ENCODE peak calls at places on chromosomes 4 and X, in five cellular contexts. One of them, this sample, is unnamed. For H3K4me1, the result is how much of the 10 kb centered on the place peaks cover.

GRCh38 chr4:66062044-66062443 is 391.8 kb upstream of the EPHA5 start:
- DNase-seq in K562: no peak
- DNase-seq in heart left ventricle: no peak
- DNase-seq in heart right ventricle: no peak
- DNase-seq in uterus: no peak
- DNase-seq in this sample: no peak

GRCh38 chr4:137226900-137227299 is 305.4 kb downstream of the PCDH18 start:
- DNase-seq in heart right ventricle: no peak
- DNase-seq in heart left ventricle: no peak
- DNase-seq in uterus: no peak
- DNase-seq in K562: no peak
- DNase-seq in this sample: no peak

GRCh38 chr4:156113138-156113537 is 159.5 kb upstream of the CTSO start:
- DNase-seq in heart right ventricle: no peak
- DNase-seq in K562: no peak
- DNase-seq in heart left ventricle: no peak
- DNase-seq in uterus: no peak
- DNase-seq in this sample: no peak

GRCh38 chrX:69031971-69032391 is 133.3 kb downstream of the PJA1 start:
- DNase-seq in K562: no peak
- DNase-seq in heart right ventricle: no peak
- DNase-seq in heart left ventricle: no peak
- DNase-seq in uterus: no peak
- DNase-seq in this sample: no peak

GRCh38 chr4:141058739-141059507 is 74.3 kb downstream of the RNF150 start:
- DNase-seq in heart left ventricle: no peak
- DNase-seq in K562: no peak
- DNase-seq in heart right ventricle: no peak
- DNase-seq in uterus: no peak
- DNase-seq in this sample: no peak

GRCh38 chr4:27176400-27176799 is 315.8 kb downstream of the STIM2 start:
- DNase-seq in heart right ventricle: no peak
- DNase-seq in K562: no peak
- DNase-seq in heart left ventricle: no peak
- DNase-seq in uterus: no peak
- DNase-seq in this sample: no peak

GRCh38 chr4:184028571-184028996 is 123.5 kb downstream of the STOX2 start:
- DNase-seq in uterus: no peak
- DNase-seq in K562: no peak
- DNase-seq in heart right ventricle: no peak
- DNase-seq in heart left ventricle: no peak
- DNase-seq in this sample: no peak

GRCh38 chr4:154738426-154738825 is 5.4 kb upstream of the LRAT start:
- DNase-seq in K562: no peak
- DNase-seq in heart right ventricle: no peak
- DNase-seq in heart left ventricle: no peak
- DNase-seq in uterus: no peak
- DNase-seq in this sample: no peak

GRCh38 chr4:1403177-1403583 is 3.1 kb downstream of the NKX1-1 start:
- DNase-seq in heart left ventricle: no peak
- DNase-seq in K562: no peak
- DNase-seq in heart right ventricle: no peak
- DNase-seq in uterus: no peak
- DNase-seq in this sample: peak

GRCh38 chr4:52588097-52588496 is 71.0 kb downstream of the USP46 start:
- DNase-seq in heart left ventricle: no peak
- DNase-seq in K562: peak
- DNase-seq in uterus: peak
- DNase-seq in heart right ventricle: peak
- DNase-seq in this sample: no peak

GRCh38 chr4:94068712-94069111 is 139.0 kb upstream of the SMARCAD1 start:
- DNase-seq in uterus: no peak
- DNase-seq in K562: no peak
- DNase-seq in heart left ventricle: no peak
- DNase-seq in heart right ventricle: no peak
- DNase-seq in this sample: no peak

GRCh38 chrX:53445977-53446376 is 11.8 kb upstream of the HSD17B10 start:
- DNase-seq in heart right ventricle: no peak
- DNase-seq in uterus: no peak
- DNase-seq in K562: peak
- DNase-seq in heart left ventricle: peak
- DNase-seq in this sample: no peak

GRCh38 chr4:145681956-145682355 is 2.0 kb downstream of the C4orf51 start:
- DNase-seq in uterus: no peak
- DNase-seq in K562: no peak
- DNase-seq in heart left ventricle: no peak
- DNase-seq in heart right ventricle: no peak
- DNase-seq in this sample: no peak

GRCh38 chr4:43693876-43694275 is 754.7 kb downstream of the KCTD8 start:
- DNase-seq in heart left ventricle: no peak
- DNase-seq in uterus: no peak
- DNase-seq in heart right ventricle: no peak
- DNase-seq in K562: no peak
- DNase-seq in this sample: no peak

GRCh38 chrX:133384454-133384853 is 30.8 kb downstream of the GPC4 start:
- DNase-seq in uterus: no peak
- DNase-seq in heart right ventricle: no peak
- DNase-seq in heart left ventricle: no peak
- DNase-seq in K562: no peak
- DNase-seq in this sample: no peak

GRCh38 chr4:91064157-91064853 is 937.1 kb downstream of the CCSER1 start:
- DNase-seq in heart left ventricle: no peak
- DNase-seq in K562: no peak
- DNase-seq in uterus: no peak
- DNase-seq in heart right ventricle: peak
- DNase-seq in this sample: peak

GRCh38 chrX:141220342-141221008 is 21.8 kb downstream of the SPANXC start:
- DNase-seq in uterus: no peak
- DNase-seq in heart right ventricle: no peak
- DNase-seq in K562: no peak
- DNase-seq in heart left ventricle: no peak
- DNase-seq in this sample: no peak

GRCh38 chr4:72984351-72984750 is 85.2 kb downstream of the COX18 start:
- DNase-seq in heart right ventricle: no peak
- DNase-seq in uterus: no peak
- DNase-seq in K562: no peak
- DNase-seq in heart left ventricle: no peak
- DNase-seq in this sample: no peak

GRCh38 chrX:150229481-150229880 is 133.6 kb upstream of the MAMLD1 start:
- DNase-seq in heart right ventricle: no peak
- DNase-seq in K562: no peak
- DNase-seq in heart left ventricle: no peak
- DNase-seq in uterus: no peak
- DNase-seq in this sample: no peak

GRCh38 chr4:67468801-67469200 is 76.5 kb downstream of the CENPC start:
- DNase-seq in uterus: no peak
- DNase-seq in heart right ventricle: no peak
- DNase-seq in K562: no peak
- DNase-seq in heart left ventricle: no peak
- DNase-seq in this sample: no peak

GRCh38 chrX:18582910-18583493 is 88.9 kb downstream of the RS1 start:
- DNase-seq in heart left ventricle: no peak
- DNase-seq in heart right ventricle: no peak
- DNase-seq in uterus: no peak
- DNase-seq in K562: no peak
- DNase-seq in this sample: no peak

GRCh38 chrX:8673211-8673610 is 58.7 kb downstream of the ANOS1 start:
- DNase-seq in heart left ventricle: no peak
- DNase-seq in K562: no peak
- DNase-seq in heart right ventricle: no peak
- DNase-seq in uterus: no peak
- DNase-seq in this sample: no peak

GRCh38 chrX:106159861-106160282 is 8.2 kb upstream of the PWWP3B start:
- DNase-seq in K562: no peak
- DNase-seq in uterus: no peak
- DNase-seq in heart right ventricle: no peak
- DNase-seq in heart left ventricle: no peak
- DNase-seq in this sample: no peak

GRCh38 chr4:123862812-123863211 is 466.2 kb downstream of the SPRY1 start:
- DNase-seq in heart right ventricle: no peak
- DNase-seq in K562: no peak
- DNase-seq in uterus: no peak
- DNase-seq in heart left ventricle: no peak
- DNase-seq in this sample: no peak

GRCh38 chrX:10617964-10618342 is 2.4 kb downstream of the MID1 start:
- DNase-seq in K562: no peak
- DNase-seq in uterus: no peak
- DNase-seq in heart right ventricle: no peak
- DNase-seq in heart left ventricle: no peak
- DNase-seq in this sample: no peak

GRCh38 chr4:169492436-169493163 is 119.8 kb downstream of the NEK1 start:
- DNase-seq in heart right ventricle: no peak
- DNase-seq in K562: peak
- DNase-seq in heart left ventricle: no peak
- DNase-seq in uterus: no peak
- DNase-seq in this sample: no peak

GRCh38 chr4:25098964-25099843 is 61.0 kb downstream of the SEPSECS start:
- DNase-seq in heart right ventricle: peak
- DNase-seq in uterus: peak
- DNase-seq in K562: peak
- DNase-seq in heart left ventricle: peak
- DNase-seq in this sample: peak

GRCh38 chr4:57095956-57096355 is 14.2 kb downstream of the IGFBP7 start:
- DNase-seq in K562: no peak
- DNase-seq in heart right ventricle: no peak
- DNase-seq in heart left ventricle: no peak
- DNase-seq in uterus: no peak
- DNase-seq in this sample: no peak

GRCh38 chr4:57093816-57094481 is 16.2 kb downstream of the IGFBP7 start:
- DNase-seq in K562: no peak
- DNase-seq in heart right ventricle: peak
- DNase-seq in uterus: peak
- DNase-seq in heart left ventricle: peak
- DNase-seq in this sample: no peak

GRCh38 chr4:57094482-57095223 is 15.5 kb downstream of the IGFBP7 start:
- DNase-seq in K562: no peak
- DNase-seq in uterus: no peak
- DNase-seq in heart right ventricle: no peak
- DNase-seq in heart left ventricle: no peak
- DNase-seq in this sample: no peak

GRCh38 chr4:57097711-57098110 is 12.5 kb downstream of the IGFBP7 start:
- DNase-seq in K562: no peak
- DNase-seq in heart right ventricle: no peak
- DNase-seq in heart left ventricle: no peak
- DNase-seq in uterus: no peak
- DNase-seq in this sample: no peak

GRCh38 chr4:57095245-57095644 is 14.9 kb downstream of the IGFBP7 start:
- DNase-seq in heart left ventricle: no peak
- DNase-seq in uterus: no peak
- DNase-seq in K562: no peak
- DNase-seq in heart right ventricle: no peak
- DNase-seq in this sample: no peak
- H3K4me1 ChIP-seq in heart left ventricle: half or more
- H3K4me1 ChIP-seq in uterus: under half
- H3K4me1 ChIP-seq in K562: under half
- H3K4me1 ChIP-seq in heart right ventricle: half or more
- H3K4me1 ChIP-seq in this sample: under half

DNA sequence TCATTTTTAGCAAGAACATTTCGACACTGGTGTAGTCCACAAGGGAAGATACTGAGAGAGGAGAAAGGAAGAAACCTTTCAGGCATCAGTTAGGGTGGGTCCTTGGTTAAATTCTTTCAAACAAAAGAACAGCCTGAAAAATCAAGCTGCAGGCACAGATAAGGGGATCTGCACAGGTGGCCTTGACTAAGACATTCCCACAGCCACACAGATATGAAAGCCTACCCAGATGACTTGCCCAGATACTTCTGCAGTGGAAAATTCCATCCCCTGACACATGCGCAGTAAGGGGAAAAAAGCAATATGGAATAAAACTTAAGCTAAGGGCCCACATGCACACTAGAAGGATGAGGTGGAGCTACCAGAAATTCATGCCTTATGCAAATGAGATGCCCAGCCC is 8.9 kb upstream of the TMEM165 start:
- DNase-seq in heart right ventricle: no peak
- DNase-seq in uterus: no peak
- DNase-seq in K562: peak
- DNase-seq in heart left ventricle: no peak
- DNase-seq in this sample: no peak
- H3K4me3 ChIP-seq in heart right ventricle: no peak
- H3K4me3 ChIP-seq in uterus: no peak
- H3K4me3 ChIP-seq in K562: no peak
- H3K4me3 ChIP-seq in heart left ventricle: no peak
- H3K4me3 ChIP-seq in this sample: no peak

GRCh38 chrX:100682939-100683338 is 38.9 kb downstream of the SRPX2 start:
- DNase-seq in heart right ventricle: no peak
- DNase-seq in K562: no peak
- DNase-seq in uterus: no peak
- DNase-seq in heart left ventricle: no peak
- DNase-seq in this sample: no peak

GRCh38 chrX:100685997-100686305 is 42.0 kb downstream of the SRPX2 start:
- DNase-seq in heart left ventricle: no peak
- DNase-seq in uterus: no peak
- DNase-seq in heart right ventricle: no peak
- DNase-seq in K562: no peak
- DNase-seq in this sample: no peak

GRCh38 chrX:100687128-100687527 is 43.1 kb downstream of the SRPX2 start:
- DNase-seq in uterus: no peak
- DNase-seq in K562: no peak
- DNase-seq in heart right ventricle: no peak
- DNase-seq in heart left ventricle: no peak
- DNase-seq in this sample: no peak

GRCh38 chrX:100685284-100685996 is 41.4 kb downstream of the SRPX2 start:
- DNase-seq in uterus: peak
- DNase-seq in K562: peak
- DNase-seq in heart right ventricle: peak
- DNase-seq in heart left ventricle: no peak
- DNase-seq in this sample: no peak

GRCh38 chrX:100687546-100687945 is 43.5 kb downstream of the SRPX2 start:
- DNase-seq in heart right ventricle: no peak
- DNase-seq in K562: no peak
- DNase-seq in heart left ventricle: no peak
- DNase-seq in uterus: no peak
- DNase-seq in this sample: no peak
- H3K4me1 ChIP-seq in heart right ventricle: under half
- H3K4me1 ChIP-seq in K562: under half
- H3K4me1 ChIP-seq in heart left ventricle: under half
- H3K4me1 ChIP-seq in uterus: under half
- H3K4me1 ChIP-seq in this sample: under half

GRCh38 chr4:165610679-165611551 is 232.1 kb downstream of the CPE start:
- DNase-seq in K562: no peak
- DNase-seq in heart left ventricle: no peak
- DNase-seq in uterus: no peak
- DNase-seq in heart right ventricle: no peak
- DNase-seq in this sample: no peak
- H3K4me3 ChIP-seq in K562: no peak
- H3K4me3 ChIP-seq in heart left ventricle: peak
- H3K4me3 ChIP-seq in uterus: no peak
- H3K4me3 ChIP-seq in heart right ventricle: no peak
- H3K4me3 ChIP-seq in this sample: peak

This sample was measured in kidney.